ENCODE peak calls at places on chromosome 18, in ten cellular contexts. E is GM10248; K is ACHN; G is amygdala; Z is effector memory CD8-positive, alpha-beta T cell; R is keratinocyte; U is iPS-NIHi11; F is GM04504; P is CD8-positive, alpha-beta T cell; H is activated naive CD4-positive, alpha-beta T cell treated with anti-CD3 and anti-CD28 coated beads, Interleukin-2, amount 10 ng/mL, durations not matched to agents 7 days and 5 days. S is an unnamed sample.

GRCh38 chr18:995641-996040 is 91.0 kb downstream of the ADCYAP1 start:
- DNase-seq in U (no peak), P (no peak), R (no peak), F (peak; percentile 75), K (no peak), Z (no peak), H (no peak), G (no peak), E (no peak), S (no peak)

GRCh38 chr18:78562446-78563020 is 417.1 kb upstream of the SALL3 start:
- DNase-seq in K (no peak), U (no peak), R (no peak), Z (no peak), E (no peak), H (no peak), G (no peak), P (peak; percentile 2), F (no peak), S (no peak)

GRCh38 chr18:26976206-26976605 is 110.7 kb upstream of the AQP4 start:
- DNase-seq in Z (no peak), G (no peak), E (no peak), K (no peak), R (no peak), F (no peak), P (no peak), H (no peak), U (no peak), S (no peak)

GRCh38 chr18:47999801-48000248 is 69.4 kb upstream of the SMAD2 start:
- DNase-seq in G (no peak), U (no peak), E (no peak), R (no peak), F (no peak), Z (no peak), H (no peak), P (no peak), K (no peak), S (no peak)

GRCh38 chr18:6427281-6427680 is 12.6 kb upstream of the L3MBTL4 start:
- DNase-seq in R (no peak), G (no peak), K (no peak), Z (no peak), P (no peak), H (no peak), F (no peak), E (no peak), U (no peak), S (no peak)

GRCh38 chr18:13548944-13549878 is 177.1 kb downstream of the FAM210A start:
- DNase-seq in F (no peak), Z (no peak), H (no peak), P (no peak), E (peak; percentile 73), U (no peak), R (no peak), G (no peak), K (no peak), S (no peak)

GRCh38 chr18:4870177-4870773 is 326.8 kb downstream of the AKAIN1 start:
- DNase-seq in G (no peak), H (no peak), K (no peak), Z (no peak), F (no peak), R (no peak), E (no peak), P (no peak), U (no peak), S (no peak)

GRCh38 chr18:8359481-8359880 is 249.8 kb upstream of the RAB12 start:
- DNase-seq in Z (no peak), R (no peak), U (no peak), E (no peak), H (no peak), G (no peak), F (no peak), P (no peak), K (no peak), S (no peak)

GRCh38 chr18:69874058-69874457 is 73.6 kb downstream of the CD226 start:
- DNase-seq in E (no peak), P (no peak), K (no peak), U (no peak), F (peak; percentile 29), R (no peak), G (no peak), Z (no peak), H (no peak), S (no peak)

GRCh38 chr18:59140287-59140885 is 702 bp downstream of the SEC11C start:
- DNase-seq in E (peak; percentile 16), P (no peak), H (no peak), R (peak; percentile 4), G (no peak), K (peak; percentile 54), Z (no peak), U (peak; percentile 68), F (no peak), S (peak; percentile 13)

GRCh38 chr18:32804126-32804888 is 31.5 kb upstream of the KLHL14 start:
- DNase-seq in E (no peak), H (no peak), K (no peak), G (no peak), U (no peak), R (no peak), P (no peak), Z (no peak), F (no peak), S (no peak)

GRCh38 chr18:48785091-48785614 is 165.6 kb downstream of the SMAD7 start:
- DNase-seq in R (no peak), H (no peak), K (no peak), U (no peak), P (no peak), E (peak; percentile 88), F (no peak), G (no peak), Z (peak; percentile 14), S (no peak)

GRCh38 chr18:54671291-54671881 is 80.3 kb downstream of the DYNAP start:
- DNase-seq in E (peak; percentile 26), F (no peak), K (peak; percentile 49), G (no peak), U (peak; percentile 23), H (no peak), Z (no peak), R (no peak), P (no peak), S (no peak)

GRCh38 chr18:76452357-76452756 is 42.7 kb downstream of the ZNF516 start:
- DNase-seq in H (no peak), Z (no peak), F (no peak), R (no peak), K (no peak), U (no peak), G (no peak), E (no peak), P (no peak), S (no peak)

GRCh38 chr18:77068321-77068841 is 64.2 kb downstream of the MBP start:
- DNase-seq in R (no peak), P (peak; percentile 50), F (no peak), G (no peak), H (peak; percentile 60), K (peak; percentile 47), U (no peak), E (no peak), Z (peak; percentile 32), S (no peak)

GRCh38 chr18:77013777-77014525 is 118.6 kb downstream of the MBP start:
- DNase-seq in E (no peak), Z (no peak), H (no peak), G (no peak), K (no peak), U (no peak), R (no peak), P (no peak), F (no peak), S (no peak)

GRCh38 chr18:12599966-12600365 is 57.9 kb downstream of the SPIRE1 start:
- DNase-seq in G (no peak), P (no peak), U (no peak), K (no peak), H (no peak), E (no peak), F (no peak), R (no peak), Z (no peak), S (no peak)

GRCh38 chr18:68428026-68428425 is 286.9 kb downstream of the TMX3 start:
- DNase-seq in R (peak; percentile 82), G (no peak), F (peak; percentile 79), Z (no peak), H (no peak), K (peak; percentile 48), E (no peak), P (no peak), U (no peak), S (peak; percentile 7)

GRCh38 chr18:2857491-2858063 is 10.8 kb downstream of the EMILIN2 start:
- DNase-seq in H (no peak), K (no peak), Z (no peak), F (peak; percentile 96), P (no peak), R (no peak), U (no peak), E (no peak), G (no peak), S (no peak)

GRCh38 chr18:59629894-59630293 is 67.3 kb downstream of the CCBE1 start:
- DNase-seq in H (no peak), Z (no peak), R (no peak), E (no peak), P (no peak), U (no peak), G (no peak), F (no peak), K (no peak), S (no peak)

GRCh38 chr18:74013955-74014354 is 133.7 kb downstream of the FBXO15 start:
- DNase-seq in F (peak; percentile 3), P (no peak), H (no peak), R (no peak), E (no peak), Z (no peak), G (no peak), U (no peak), K (no peak), S (no peak)

GRCh38 chr18:48753741-48754140 is 197.0 kb downstream of the SMAD7 start:
- DNase-seq in K (no peak), R (no peak), G (no peak), U (no peak), E (no peak), F (no peak), P (no peak), Z (no peak), H (no peak), S (no peak)

GRCh38 chr18:73653836-73654235 is 493.8 kb downstream of the FBXO15 start:
- DNase-seq in R (no peak), K (no peak), E (no peak), U (no peak), G (no peak), F (no peak), H (no peak), P (no peak), Z (no peak), S (no peak)

GRCh38 chr18:38256366-38256765 is 690.8 kb upstream of the CELF4 start:
- DNase-seq in P (no peak), E (no peak), K (no peak), R (no peak), U (no peak), F (no peak), G (no peak), H (no peak), Z (no peak), S (no peak)

GRCh38 chr18:50638623-50639398 is 78.9 kb downstream of the MAPK4 start:
- DNase-seq in E (no peak), Z (no peak), K (no peak), P (no peak), H (no peak), G (no peak), F (no peak), R (no peak), U (peak; percentile 63), S (no peak)

GRCh38 chr18:33700513-33700976 is 122.5 kb downstream of the ASXL3 start:
- DNase-seq in R (no peak), E (peak; percentile 27), P (no peak), U (no peak), H (no peak), K (no peak), F (no peak), G (no peak), Z (no peak), S (no peak)

GRCh38 chr18:58687871-58688308 is 16.6 kb downstream of the MALT1 start:
- DNase-seq in U (no peak), K (no peak), R (no peak), E (peak; percentile 62), G (no peak), Z (peak; percentile 55), F (no peak), H (peak; percentile 82), P (peak; percentile 61), S (no peak)

GRCh38 chr18:37483221-37483971 is 82.2 kb downstream of the CELF4 start:
- DNase-seq in G (no peak), Z (no peak), P (no peak), R (no peak), U (peak; percentile 69), E (no peak), H (no peak), F (no peak), K (peak; percentile 35), S (no peak)